ENCODE peak calls at places on chromosomes 1 and 21, in eight cellular contexts. K is 8988T; J is lower leg skin; L is progenitor cell of endocrine pancreas; U is iris pigment epithelial cell; W is HFF-Myc; H is HT-29; D is activated T-helper 9 cell treated with anti-CD3 and anti-CD28 coated beads, Interleukin-2, amount 50 U/mL, for 16 hours. V is an unnamed sample.

GRCh38 chr1:25030674-25031589 is 100.9 kb upstream of the RUNX3 start:
- DNase-seq in K (no peak), J (no peak), L (no peak), U (no peak), W (no peak), H (no peak), D (peak), V (no peak)

GRCh38 chr21:44259082-44259705 is 2.5 kb downstream of the DNMT3L start:
- DNase-seq in K (no peak), J (no peak), L (no peak), U (no peak), W (no peak), H (no peak), D (no peak), V (no peak)

GRCh38 chr1:213714645-213715044 is 273.1 kb upstream of the PROX1 start:
- DNase-seq in K (no peak), J (no peak), L (no peak), U (no peak), W (no peak), H (no peak), D (no peak), V (no peak)

GRCh38 chr1:110340207-110340468 is 961 bp downstream of the RBM15 start:
- DNase-seq in K (no peak), J (peak), L (no peak), U (peak), W (no peak), H (no peak), D (no peak), V (no peak)

GRCh38 chr21:35139382-35139715 is 90.2 kb upstream of the RUNX1 start:
- DNase-seq in K (no peak), J (no peak), L (no peak), U (peak), W (no peak), H (no peak), D (no peak), V (no peak)

GRCh38 chr1:101238041-101238515 is 1.3 kb downstream of the S1PR1 start:
- DNase-seq in K (no peak), J (no peak), L (no peak), U (peak), W (no peak), H (no peak), D (peak), V (no peak)

GRCh38 chr1:115797491-115797890 is 29.0 kb upstream of the CASQ2 start:
- DNase-seq in K (no peak), J (no peak), L (no peak), U (no peak), W (no peak), H (no peak), D (no peak), V (no peak)

GRCh38 chr1:85656256-85656655 is 52.0 kb downstream of the ZNHIT6 start:
- DNase-seq in K (no peak), J (no peak), L (no peak), U (peak), W (no peak), H (no peak), D (no peak), V (no peak)

GRCh38 chr1:47918257-47918867 is 78.8 kb downstream of the TRABD2B start:
- DNase-seq in K (no peak), J (no peak), L (no peak), U (no peak), W (no peak), H (peak), D (no peak), V (peak)

GRCh38 chr1:155169541-155169940 is 3.6 kb downstream of the KRTCAP2 start:
- DNase-seq in K (no peak), J (no peak), L (no peak), U (no peak), W (no peak), H (no peak), D (no peak), V (no peak)

GRCh38 chr1:42167611-42168396 is 3.3 kb upstream of the GUCA2A start:
- DNase-seq in K (no peak), J (no peak), L (no peak), U (no peak), W (no peak), H (no peak), D (no peak), V (no peak)

GRCh38 chr1:107695341-107695740 is 269.6 kb downstream of the VAV3 start:
- DNase-seq in K (no peak), J (no peak), L (no peak), U (no peak), W (no peak), H (no peak), D (no peak), V (no peak)

GRCh38 chr1:246528933-246529731 is 22.1 kb upstream of the SMYD3 start:
- DNase-seq in K (no peak), J (no peak), L (no peak), U (peak), W (no peak), H (no peak), D (no peak), V (no peak)

GRCh38 chr1:169890761-169891538 is 2.7 kb downstream of the SCYL3 start:
- DNase-seq in K (no peak), J (peak), L (no peak), U (no peak), W (no peak), H (peak), D (no peak), V (no peak)

GRCh38 chr21:41283211-41283818 is 33.3 kb upstream of the FAM3B start:
- DNase-seq in K (peak), J (peak), L (peak), U (peak), W (peak), H (peak), D (no peak), V (peak)

GRCh38 chr1:69700770-69701169 is 133.0 kb downstream of the LRRC7 start:
- DNase-seq in K (no peak), J (no peak), L (no peak), U (peak), W (no peak), H (peak), D (no peak), V (no peak)

GRCh38 chr1:222416001-222416791 is 131.7 kb downstream of the HHIPL2 start:
- DNase-seq in K (no peak), J (no peak), L (no peak), U (no peak), W (no peak), H (no peak), D (peak), V (no peak)

GRCh38 chr1:248894837-248895236 is 11.2 kb upstream of the PGBD2 start:
- DNase-seq in K (no peak), J (no peak), L (no peak), U (no peak), W (no peak), H (no peak), D (no peak), V (no peak)

GRCh38 chr1:118223426-118223825 is 38.4 kb upstream of the SPAG17 start:
- DNase-seq in K (no peak), J (no peak), L (peak), U (no peak), W (no peak), H (peak), D (no peak), V (no peak)

GRCh38 chr1:37438971-37439671 is 35.3 kb upstream of the ZC3H12A start:
- DNase-seq in K (no peak), J (no peak), L (no peak), U (no peak), W (no peak), H (no peak), D (no peak), V (no peak)

GRCh38 chr1:50970508-50970885 is 452 bp downstream of the CDKN2C start:
- DNase-seq in K (no peak), J (no peak), L (no peak), U (no peak), W (no peak), H (no peak), D (no peak), V (no peak)

GRCh38 chr1:104648269-104648691 is 898.6 kb downstream of the AMY1C start:
- DNase-seq in K (no peak), J (no peak), L (no peak), U (peak), W (no peak), H (peak), D (no peak), V (no peak)

GRCh38 chr1:156865258-156865657 is 4.6 kb downstream of the NTRK1 start:
- DNase-seq in K (no peak), J (no peak), L (no peak), U (no peak), W (no peak), H (no peak), D (no peak), V (no peak)

GRCh38 chr1:99527078-99527477 is 118.8 kb upstream of the PALMD start:
- DNase-seq in K (no peak), J (no peak), L (no peak), U (peak), W (no peak), H (peak), D (no peak), V (no peak)

GRCh38 chr21:46212721-46213484 is 15.7 kb downstream of the LSS start:
- DNase-seq in K (no peak), J (no peak), L (no peak), U (no peak), W (no peak), H (no peak), D (no peak), V (no peak)